ENCODE peak calls at places on chromosomes 6 and 20, in five cellular contexts. M is GM23338, W is lung, D is thoracic aorta, L is mucosa of descending colon. A is an unnamed sample.

GRCh38 chr6:56902551-56903464 is 52.1 kb upstream of the BEND6 start:
- DNase-seq in M (peak; percentile 68), L (no peak), W (no peak), D (no peak), A (no peak)

GRCh38 chr6:90444125-90444745 is 142.6 kb downstream of the MAP3K7 start:
- DNase-seq in M (no peak), D (no peak), L (no peak), W (peak; percentile 13), A (no peak)

GRCh38 chr20:38221041-38221589 is 39.4 kb downstream of the KIAA1755 start:
- DNase-seq in L (peak; percentile 73), M (peak; percentile 88), W (peak; percentile 62), D (no peak), A (peak; percentile 88)

GRCh38 chr20:1402149-1402548 is 9.3 kb upstream of the FKBP1A start:
- DNase-seq in W (no peak), M (no peak), L (no peak), D (no peak), A (no peak)

GRCh38 chr20:46993465-46994095 is 98.9 kb downstream of the EYA2 start:
- DNase-seq in D (no peak), L (no peak), M (no peak), W (no peak), A (no peak)

GRCh38 chr20:24782221-24782620 is 166.8 kb upstream of the CST7 start:
- DNase-seq in M (no peak), L (no peak), D (no peak), W (no peak), A (peak; percentile 32)

GRCh38 chr6:35327349-35328027 is 14.9 kb upstream of the PPARD start:
- DNase-seq in D (no peak), M (peak; percentile 86), W (peak; percentile 51), L (peak; percentile 76), A (peak; percentile 65)

GRCh38 chr6:73041051-73041450 is 184.2 kb downstream of the KHDC1L start:
- DNase-seq in D (no peak), L (no peak), W (no peak), M (no peak), A (no peak)

GRCh38 chr6:392441-393390 is 1.2 kb downstream of the IRF4 start:
- DNase-seq in M (peak; percentile 48), L (no peak), W (no peak), D (no peak), A (no peak)

GRCh38 chr6:167567142-167568033 is 242.5 kb downstream of the TTLL2 start:
- DNase-seq in L (no peak), W (peak; percentile 27), D (no peak), M (no peak), A (no peak)

GRCh38 chr20:9068232-9068781 is 580 bp upstream of the PLCB4 start:
- DNase-seq in D (no peak), M (peak; percentile 75), W (no peak), L (peak; percentile 64), A (no peak)

GRCh38 chr20:64044484-64045247 is 4.8 kb downstream of the SOX18 start:
- DNase-seq in L (no peak), M (no peak), D (no peak), W (no peak), A (no peak)

GRCh38 chr20:36298795-36299339 is 7.3 kb upstream of the DLGAP4 start:
- DNase-seq in W (no peak), M (no peak), L (no peak), D (no peak), A (no peak)

GRCh38 chr6:45724511-45724910 is 291.1 kb downstream of the CLIC5 start:
- DNase-seq in W (no peak), D (no peak), L (no peak), M (no peak), A (no peak)

GRCh38 chr6:35634316-35634715 is 54.4 kb downstream of the FKBP5 start:
- DNase-seq in D (no peak), L (no peak), W (no peak), M (no peak), A (no peak)

GRCh38 chr6:4023240-4023639 is 55.7 kb downstream of the FAM217A start:
- DNase-seq in D (no peak), W (no peak), M (no peak), L (no peak), A (no peak)

GRCh38 chr6:5398530-5398929 is 137.2 kb downstream of the FARS2 start:
- DNase-seq in L (no peak), D (no peak), W (no peak), M (peak; percentile 61), A (no peak)

GRCh38 chr20:58656825-58657224 is 5.7 kb downstream of the STX16 start:
- DNase-seq in M (no peak), D (no peak), L (no peak), W (no peak), A (no peak)

GRCh38 chr6:133606833-133607232 is 282.1 kb upstream of the TCF21 start:
- DNase-seq in D (no peak), M (no peak), L (no peak), W (no peak), A (no peak)

GRCh38 chr20:41180599-41181333 is 43.4 kb downstream of the PLCG1 start:
- DNase-seq in M (no peak), D (no peak), W (no peak), L (peak; percentile 8), A (no peak)

GRCh38 chr6:2583459-2583858 is 167.3 kb downstream of the MYLK4 start:
- DNase-seq in L (no peak), D (no peak), W (no peak), M (no peak), A (no peak)

GRCh38 chr6:38079537-38079936 is 260.0 kb downstream of the ZFAND3 start:
- DNase-seq in L (no peak), W (no peak), D (no peak), M (no peak), A (no peak)

GRCh38 chr6:45630801-45631200 is 253.1 kb upstream of the SUPT3H start:
- DNase-seq in L (no peak), M (no peak), D (no peak), W (no peak), A (no peak)

GRCh38 chr6:40324206-40324605 is 263.0 kb downstream of the LRFN2 start:
- DNase-seq in D (no peak), M (no peak), W (no peak), L (no peak), A (no peak)

GRCh38 chr20:35615667-35616464 is at the start of gene SPAG4:
- DNase-seq in M (peak; percentile 74), D (no peak), L (peak; percentile 100), W (peak; percentile 100), A (peak; percentile 98)

GRCh38 chr6:133837801-133838349 is 51.0 kb upstream of the TCF21 start:
- DNase-seq in D (no peak), L (peak; percentile 82), W (peak; percentile 53), M (peak; percentile 95), A (no peak)

GRCh38 chr20:48760403-48760889 is 67.4 kb downstream of the PREX1 start:
- DNase-seq in W (no peak), D (no peak), L (no peak), M (no peak), A (no peak)

GRCh38 chr20:32470025-32470861 is 112.1 kb downstream of the ASXL1 start:
- DNase-seq in M (peak; percentile 87), W (peak; percentile 54), D (no peak), L (peak; percentile 64), A (peak; percentile 94)

GRCh38 chr6:68559716-68560115 is 75.4 kb upstream of the ADGRB3 start:
- DNase-seq in W (no peak), L (no peak), D (no peak), M (peak; percentile 52), A (no peak)

GRCh38 chr6:50720623-50721022 is 7.3 kb downstream of the TFAP2D start:
- DNase-seq in M (peak; percentile 86), L (no peak), D (no peak), W (no peak), A (no peak)

GRCh38 chr20:17505664-17506517 is 25.3 kb downstream of the BFSP1 start:
- DNase-seq in W (no peak), L (no peak), D (no peak), M (no peak), A (no peak)

GRCh38 chr6:132475925-132476324 is 37.0 kb downstream of the STX7 start:
- DNase-seq in L (no peak), M (no peak), D (no peak), W (no peak), A (no peak)

GRCh38 chr6:38671885-38672467 is 31.0 kb downstream of the GLO1 start:
- DNase-seq in M (peak; percentile 82), L (no peak), W (peak; percentile 33), D (no peak), A (no peak)

GRCh38 chr20:61350500-61351250 is 98.6 kb downstream of the CDH4 start:
- DNase-seq in L (no peak), W (no peak), D (no peak), M (no peak), A (peak; percentile 57)
- TF ChIP-seq CTCF in L (no peak), W (no peak), D (no peak), M (peak; percentile 59), A (peak; percentile 9)

DNA sequence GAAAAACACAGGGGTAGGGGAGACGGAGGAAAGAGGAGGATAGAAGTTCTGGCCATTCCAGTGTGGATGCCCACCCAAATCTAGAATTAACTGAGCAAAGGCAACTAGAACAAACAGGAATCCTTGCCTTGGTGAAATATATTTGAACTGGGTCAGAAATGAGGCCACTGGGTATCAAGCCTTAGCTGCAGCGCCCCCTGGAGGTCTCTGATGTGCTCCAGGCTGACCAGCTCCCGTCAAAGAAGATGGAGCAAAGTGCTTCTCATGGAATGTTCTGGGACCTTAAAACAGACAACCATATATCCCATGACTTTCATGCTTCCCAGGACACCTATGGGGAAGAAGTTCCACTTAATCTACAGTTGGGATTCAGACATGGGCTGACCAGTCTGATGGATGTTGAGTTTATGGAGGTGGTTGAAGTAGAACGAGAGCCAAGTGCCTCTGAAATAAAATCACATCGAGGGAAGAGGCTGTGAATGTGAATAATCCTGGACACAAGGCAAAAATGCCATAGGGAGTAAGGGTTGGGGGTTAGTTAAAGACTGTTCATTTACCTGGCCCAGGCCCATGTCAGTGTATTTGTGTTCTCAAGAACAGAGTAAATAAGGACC is 50.4 kb downstream of the HLA-DPB1 start:
- DNase-seq in W (peak; percentile 73), M (peak; percentile 94), L (peak; percentile 73), D (no peak), A (no peak)
- TF ChIP-seq CTCF in W (peak; percentile 33), M (peak; percentile 87), L (peak; percentile 42), D (peak; percentile 56), A (peak; percentile 70)

DNA sequence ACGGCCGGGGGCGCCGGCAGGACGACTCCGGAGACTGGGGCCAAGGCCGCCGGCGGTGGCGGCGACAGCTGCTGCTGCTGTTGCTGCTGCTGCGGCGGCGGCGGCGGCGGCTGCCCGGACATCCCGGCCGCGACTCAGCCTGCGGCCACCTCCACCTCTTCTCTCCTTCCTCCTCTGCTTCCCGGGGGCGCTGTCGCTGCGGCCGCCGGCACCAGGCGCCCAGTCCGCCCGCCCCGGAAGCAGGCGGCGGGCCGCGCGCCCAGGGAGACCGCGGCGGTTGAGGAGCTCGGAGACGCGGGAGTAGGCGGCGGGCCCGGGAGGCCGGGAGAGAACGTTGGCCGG is 280 bp downstream of the RANBP9 start:
- DNase-seq in M (no peak), L (no peak), D (no peak), W (no peak), A (no peak)
- TF ChIP-seq CTCF in M (peak; percentile 20), L (no peak), D (no peak), W (no peak), A (peak; percentile 50)

DNA sequence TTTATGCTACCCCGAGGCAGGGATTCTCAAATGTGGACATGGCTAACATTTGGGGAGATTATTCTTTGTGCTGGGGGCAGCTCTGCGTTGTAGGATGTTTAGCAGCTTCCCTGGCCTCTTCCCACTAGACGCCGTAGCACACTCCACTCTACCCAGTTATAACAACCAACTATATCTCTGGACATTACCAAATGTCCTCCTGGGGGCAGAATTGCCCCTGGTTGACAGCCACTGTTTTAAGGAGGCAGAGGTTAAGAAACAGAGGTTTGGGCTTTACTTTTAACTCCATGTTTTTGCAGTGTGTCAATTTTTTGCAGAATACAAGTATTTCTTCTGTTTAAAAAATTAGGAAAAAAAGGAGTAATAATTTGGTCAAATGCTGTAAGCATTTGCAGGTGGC is 56.2 kb upstream of the BMP6 start:
- DNase-seq in W (no peak), L (no peak), M (peak; percentile 15), D (no peak), A (no peak)
- TF ChIP-seq CTCF in W (no peak), L (no peak), M (peak; percentile 58), D (no peak), A (peak; percentile 26)